ENCODE peak calls at places on chromosomes 4 and X, in six cellular contexts. D, X, V, G, C and Y are unnamed samples.

GRCh38 chr4:4664234-4664633 is 122.4 kb upstream of the STX18 start:
- DNase-seq in V (no peak), X (no peak), G (no peak), D (no peak), C (no peak), Y (no peak)

GRCh38 chrX:104098151-104098808 is 14.0 kb upstream of the ZCCHC18 start:
- DNase-seq in C (peak; percentile 60), D (peak; percentile 70), X (peak; percentile 66), V (peak; percentile 71), G (peak; percentile 69), Y (peak; percentile 72)

GRCh38 chrX:133838761-133839676 is 146.4 kb downstream of the GPC3 start:
- DNase-seq in V (peak; percentile 63), D (peak; percentile 30), X (peak; percentile 67), G (peak; percentile 76), C (peak; percentile 3), Y (peak; percentile 56)

GRCh38 chrX:38664285-38664684 is 102.9 kb downstream of the TSPAN7 start:
- DNase-seq in V (peak; percentile 58), G (peak; percentile 49), C (peak; percentile 26), D (peak; percentile 30), X (peak; percentile 56), Y (peak; percentile 65)

GRCh38 chr4:146368209-146368608 is 153.5 kb downstream of the SLC10A7 start:
- DNase-seq in C (no peak), X (no peak), V (no peak), D (no peak), G (no peak), Y (peak; percentile 7)

GRCh38 chr4:102560743-102561341 is 59.7 kb downstream of the NFKB1 start:
- DNase-seq in D (no peak), X (no peak), C (no peak), G (no peak), V (no peak), Y (no peak)

GRCh38 chr4:140611854-140612253 is 43.1 kb upstream of the UCP1 start:
- DNase-seq in X (peak; percentile 57), D (peak; percentile 33), G (no peak), V (no peak), C (no peak), Y (peak; percentile 28)

GRCh38 chr4:61533140-61533539 is 333.0 kb downstream of the ADGRL3 start:
- DNase-seq in C (no peak), D (no peak), V (no peak), X (peak; percentile 74), G (no peak), Y (no peak)

GRCh38 chr4:80097395-80098177 is 24.6 kb upstream of the ANTXR2 start:
- DNase-seq in X (peak; percentile 88), D (no peak), G (no peak), V (no peak), C (no peak), Y (no peak)

GRCh38 chr4:16914208-16914607 is 15.8 kb upstream of the LDB2 start:
- DNase-seq in X (no peak), G (peak; percentile 69), D (peak; percentile 7), V (peak; percentile 24), C (no peak), Y (no peak)

DNA sequence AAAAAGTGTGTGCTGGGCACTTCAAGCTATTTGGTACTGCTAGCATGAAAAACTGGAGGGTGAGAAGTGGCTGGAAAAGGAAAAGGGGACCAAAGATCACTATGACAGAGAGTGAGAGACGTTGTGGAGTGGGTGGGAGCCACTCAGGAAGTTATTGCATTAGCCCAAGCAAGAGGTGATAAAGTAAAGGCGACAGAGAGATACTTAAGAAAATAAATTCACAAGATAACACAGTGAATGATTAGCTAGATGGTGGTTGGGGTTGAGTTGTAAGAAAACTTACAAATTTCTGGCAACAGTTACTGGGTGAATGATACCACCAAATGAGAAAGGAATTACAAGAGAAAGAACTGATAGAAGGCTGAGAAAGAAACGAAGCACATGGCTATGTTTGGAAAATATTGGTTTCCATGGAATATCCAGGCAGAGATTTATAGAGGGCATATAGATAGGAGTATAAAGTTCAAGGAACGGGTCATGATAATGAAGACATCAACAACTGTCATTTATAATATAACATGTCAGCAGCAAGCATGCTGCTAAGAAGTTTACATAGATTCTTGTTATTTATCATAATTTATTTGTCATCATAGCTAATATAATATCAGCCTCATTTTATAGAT is 60.7 kb downstream of the CASK start:
- DNase-seq in X (no peak), C (no peak), G (no peak), D (no peak), V (no peak), Y (peak; percentile 5)
- TF ChIP-seq EZH2phosphoT487 in X (no peak), C (no peak), G (no peak), D (no peak), V (no peak), Y (no peak)

GRCh38 chr4:89836031-89836777 is 757 bp downstream of the SNCA start:
- DNase-seq in X (no peak), G (peak; percentile 61), D (no peak), V (peak; percentile 31), C (no peak), Y (peak; percentile 5)

GRCh38 chr4:89836897-89837384 is at the start of gene SNCA:
- DNase-seq in X (no peak), V (peak; percentile 88), G (peak; percentile 93), C (no peak), D (no peak), Y (peak; percentile 74)

GRCh38 chr4:89838005-89838404 is 1.0 kb upstream of the SNCA start:
- DNase-seq in V (peak; percentile 58), X (no peak), D (no peak), G (peak; percentile 47), C (no peak), Y (peak; percentile 23)

GRCh38 chr4:89839558-89839957 is 2.6 kb upstream of the SNCA start:
- DNase-seq in D (no peak), C (no peak), G (no peak), X (no peak), V (no peak), Y (no peak)

GRCh38 chr4:89837385-89837995 is 529 bp upstream of the SNCA start:
- DNase-seq in G (no peak), V (peak; percentile 72), D (no peak), C (no peak), X (no peak), Y (peak; percentile 26)
- TF ChIP-seq CTCF in G (peak; percentile 51), V (peak; percentile 47), D (no peak), C (no peak), X (no peak), Y (peak; percentile 26)

DNA sequence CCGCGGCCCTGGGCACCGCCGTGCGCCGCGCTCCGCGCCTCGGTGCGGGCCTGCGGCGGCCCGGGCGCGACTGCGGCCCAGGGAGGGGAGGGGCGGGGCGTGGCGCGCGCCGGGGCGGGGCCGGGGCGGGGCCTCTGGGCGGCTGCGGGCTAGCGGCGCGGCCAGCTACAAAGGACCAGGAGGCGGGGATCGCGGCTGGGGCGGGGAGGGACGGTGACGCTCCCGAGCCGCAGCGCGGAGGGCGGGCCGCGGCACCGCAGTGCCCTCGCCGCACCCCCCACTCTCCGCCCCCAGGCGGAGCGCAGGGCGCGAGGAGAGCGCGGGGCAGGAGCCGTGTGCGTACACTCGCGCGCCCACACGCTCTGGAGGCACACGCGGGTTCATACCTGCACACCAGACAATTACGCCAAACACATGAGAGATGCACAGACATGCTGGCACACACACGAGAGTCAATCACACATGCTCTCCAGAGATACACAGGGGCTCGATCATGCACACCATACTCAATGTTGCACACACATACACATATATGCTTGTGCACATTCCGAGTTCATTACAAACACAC is at the start of gene CRMP1:
- DNase-seq in G (peak; percentile 85), V (peak; percentile 94), D (no peak), C (no peak), X (no peak), Y (peak; percentile 51)
- TF ChIP-seq EZH2 in G (no peak), V (no peak), D (no peak), C (no peak), X (no peak), Y (no peak)

GRCh38 chr4:148874331-148874730 is 432.1 kb upstream of the NR3C2 start:
- DNase-seq in C (no peak), D (no peak), G (no peak), X (peak; percentile 20), V (peak; percentile 9), Y (peak; percentile 28)
- TF ChIP-seq EZH2phosphoT487 in C (no peak), D (no peak), G (no peak), X (no peak), V (no peak), Y (no peak)

DNA sequence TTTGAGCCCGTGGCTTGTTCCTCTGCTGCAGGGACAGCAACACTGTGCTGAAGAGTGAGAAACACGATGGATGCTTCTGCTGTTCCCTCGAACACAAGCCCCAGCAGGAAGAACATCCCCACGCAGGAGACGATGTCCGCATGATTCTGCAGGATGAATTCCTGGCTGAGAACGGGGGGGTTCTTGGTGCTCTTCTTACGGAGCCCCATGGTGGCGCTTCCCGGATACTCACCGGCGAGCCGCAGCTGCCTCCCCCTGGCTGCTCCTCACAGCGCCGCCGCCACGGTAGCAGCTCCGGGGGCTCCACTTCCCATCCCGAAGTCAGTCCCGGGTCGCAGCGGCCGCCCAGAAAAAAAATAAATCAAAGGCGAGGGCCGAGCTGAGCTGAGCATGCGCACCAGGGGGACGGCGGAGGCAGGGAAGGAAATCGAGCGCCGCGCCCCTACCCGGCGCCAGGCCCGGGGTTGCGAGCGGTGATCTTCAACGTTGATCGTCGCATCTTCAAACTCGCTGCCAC is at the start of gene TRAM1L1:
- DNase-seq in C (no peak), X (peak; percentile 55), V (peak; percentile 87), D (no peak), G (peak; percentile 90), Y (peak; percentile 90)
- TF ChIP-seq CTCF in C (no peak), X (peak; percentile 28), V (peak; percentile 42), D (no peak), G (peak; percentile 18), Y (peak; percentile 37)

DNA sequence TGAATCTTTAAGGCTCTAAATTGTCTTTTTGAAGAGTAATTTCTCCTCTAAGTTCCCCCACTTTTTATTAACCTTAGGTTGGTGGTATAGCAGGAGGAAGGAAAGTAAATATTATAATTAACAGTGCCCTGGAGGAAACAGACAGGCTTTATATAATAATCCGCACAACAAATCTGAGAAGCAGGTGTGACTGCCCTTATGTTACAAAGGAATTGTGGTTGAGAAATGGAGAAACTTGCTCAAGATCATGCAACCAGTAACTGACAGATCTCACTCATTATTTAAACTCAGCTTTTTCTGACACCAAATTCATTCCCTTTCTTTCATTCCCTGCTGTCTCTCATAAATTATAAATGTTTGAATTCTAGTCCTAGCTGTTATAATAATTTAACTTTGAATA is 282.0 kb downstream of the PPP3CA start:
- DNase-seq in D (no peak), G (no peak), V (no peak), C (no peak), X (no peak), Y (no peak)
- TF ChIP-seq EZH2 in D (no peak), G (no peak), V (no peak), C (no peak), X (no peak), Y (no peak)

GRCh38 chrX:3286196-3286920 is 60.1 kb downstream of the MXRA5 start:
- DNase-seq in C (peak; percentile 31), D (no peak), V (no peak), G (no peak), X (peak; percentile 63), Y (peak; percentile 37)
- TF ChIP-seq EZH2phosphoT487 in C (no peak), D (no peak), V (no peak), G (no peak), X (no peak), Y (no peak)

DNA sequence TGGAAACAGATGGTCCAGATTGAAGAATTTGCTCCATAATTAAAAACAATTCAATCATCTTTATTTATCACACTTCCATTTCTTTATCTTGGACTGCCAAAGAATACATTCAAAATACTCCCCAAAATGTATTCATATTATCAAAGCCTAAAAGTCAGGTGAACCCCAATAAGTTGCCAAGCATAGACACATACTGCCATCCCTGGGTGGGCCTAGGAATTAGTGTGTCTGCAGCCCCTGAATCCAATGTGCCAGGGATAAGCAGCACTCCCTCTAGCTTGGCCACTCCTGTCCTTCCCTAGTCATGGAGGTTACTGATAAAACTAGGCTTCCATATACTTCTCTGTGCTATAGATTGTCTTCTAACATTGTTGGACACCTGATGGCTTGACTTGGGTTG is 199.9 kb downstream of the TENM3 start:
- DNase-seq in X (no peak), G (peak; percentile 21), V (no peak), C (no peak), D (no peak), Y (no peak)
- TF ChIP-seq CTCF in X (no peak), G (peak; percentile 38), V (peak; percentile 33), C (no peak), D (no peak), Y (no peak)